ENCODE peak calls at places on chromosomes 5 and 9, in six cellular contexts. B, O, Y, V, S and L are unnamed samples. For H3K36me3, the result is how much of the 10 kb centered on the place peaks cover.

GRCh38 chr5:137583129-137583528 is 84.0 kb upstream of the SPOCK1 start:
- DNase-seq in S (no peak), V (no peak), Y (no peak), O (no peak), B (no peak), L (no peak)

GRCh38 chr9:119159386-119159785 is 209.8 kb downstream of the BRINP1 start:
- DNase-seq in V (no peak), O (no peak), Y (no peak), S (no peak), B (no peak), L (no peak)

GRCh38 chr9:34992376-34992951 is 2.9 kb downstream of the DNAJB5 start:
- DNase-seq in S (peak), B (peak), O (no peak), V (no peak), Y (no peak), L (no peak)

GRCh38 chr5:1737790-1738405 is 61.7 kb downstream of the MRPL36 start:
- DNase-seq in V (no peak), B (peak), Y (no peak), S (no peak), O (no peak), L (no peak)

GRCh38 chr5:169335806-169336205 is 34.9 kb upstream of the SLIT3 start:
- DNase-seq in Y (no peak), B (no peak), O (no peak), V (no peak), S (no peak), L (no peak)

GRCh38 chr5:163508753-163509152 is 3.3 kb downstream of the MAT2B start:
- DNase-seq in Y (no peak), V (no peak), B (no peak), S (no peak), O (no peak), L (no peak)

GRCh38 chr5:166436857-166437256 is 1854.6 kb upstream of the WWC1 start:
- DNase-seq in V (no peak), Y (no peak), S (no peak), O (no peak), B (peak), L (no peak)

GRCh38 chr5:39021413-39021812 is 52.8 kb downstream of the RICTOR start:
- DNase-seq in V (no peak), Y (no peak), O (no peak), S (no peak), B (no peak), L (no peak)

GRCh38 chr5:6843335-6843734 is 130.1 kb downstream of the TENT4A start:
- DNase-seq in O (no peak), S (no peak), Y (no peak), B (no peak), V (no peak), L (no peak)

GRCh38 chr5:133032852-133033742 is 6.7 kb upstream of the ZCCHC10 start:
- DNase-seq in V (peak), B (no peak), O (no peak), S (no peak), Y (no peak), L (no peak)

GRCh38 chr5:179168636-179169035 is 108.5 kb downstream of the ZNF354C start:
- DNase-seq in Y (no peak), V (no peak), B (no peak), S (no peak), O (no peak), L (peak)

GRCh38 chr5:56608216-56608925 is 207.0 kb upstream of the MAP3K1 start:
- DNase-seq in Y (peak), V (no peak), S (no peak), B (no peak), O (no peak), L (no peak)

GRCh38 chr5:81971694-81972495 is at the start of gene ATG10:
- DNase-seq in V (peak), O (peak), B (peak), Y (peak), S (peak), L (peak)

GRCh38 chr9:134010774-134011173 is 14.5 kb upstream of the BRD3OS start:
- DNase-seq in V (no peak), Y (no peak), S (no peak), O (no peak), B (peak), L (no peak)

GRCh38 chr9:13110766-13111400 is 168.6 kb downstream of the MPDZ start:
- DNase-seq in O (no peak), S (no peak), B (peak), V (no peak), Y (no peak), L (no peak)

GRCh38 chr5:169701910-169702451 is 64.9 kb downstream of the DOCK2 start:
- DNase-seq in B (peak), O (no peak), V (peak), Y (no peak), S (no peak), L (no peak)

GRCh38 chr9:88826651-88827245 is 164.5 kb upstream of the S1PR3 start:
- DNase-seq in O (no peak), B (peak), Y (no peak), V (no peak), S (peak), L (no peak)

GRCh38 chr5:111826064-111826463 is 69.1 kb upstream of the NREP start:
- DNase-seq in S (no peak), Y (no peak), O (no peak), B (no peak), V (no peak), L (no peak)

GRCh38 chr9:127116946-127117345 is 5.5 kb downstream of the ANGPTL2 start:
- DNase-seq in S (no peak), V (no peak), B (no peak), O (no peak), Y (no peak), L (peak)

GRCh38 chr5:138632900-138633489 is 57.8 kb upstream of the HSPA9 start:
- DNase-seq in B (peak), Y (no peak), O (no peak), S (no peak), V (peak), L (peak)

GRCh38 chr5:91727452-91727851 is 344.3 kb upstream of the ARRDC3 start:
- DNase-seq in V (no peak), B (no peak), S (no peak), O (no peak), Y (no peak), L (no peak)

GRCh38 chr9:124335320-124335707 is 77.6 kb downstream of the NEK6 start:
- DNase-seq in B (no peak), O (no peak), Y (peak), S (no peak), V (no peak), L (no peak)

GRCh38 chr5:67306997-67307580 is 110.5 kb upstream of the CD180 start:
- DNase-seq in Y (no peak), B (peak), V (no peak), S (peak), O (no peak), L (no peak)

GRCh38 chr9:124752967-124753366 is 18.1 kb downstream of the NR6A1 start:
- DNase-seq in S (no peak), B (no peak), Y (no peak), O (no peak), V (peak), L (no peak)

GRCh38 chr9:28714175-28714574 is 1140.9 kb upstream of the C9orf72 start:
- DNase-seq in S (no peak), B (no peak), V (no peak), Y (no peak), O (no peak), L (no peak)

GRCh38 chr5:108749130-108749861 is 1.6 kb downstream of the FER start:
- DNase-seq in B (no peak), S (no peak), Y (no peak), V (no peak), O (peak), L (no peak)

GRCh38 chr5:125408582-125409069 is 662.2 kb upstream of the ZNF608 start:
- DNase-seq in S (peak), V (peak), O (no peak), Y (no peak), B (peak), L (no peak)

GRCh38 chr9:19922476-19923118 is 133.8 kb upstream of the SLC24A2 start:
- DNase-seq in B (peak), Y (no peak), S (no peak), V (no peak), O (no peak), L (no peak)

GRCh38 chr9:91560301-91560700 is 136.7 kb upstream of the NFIL3 start:
- DNase-seq in Y (no peak), B (no peak), S (peak), O (no peak), V (no peak), L (no peak)

GRCh38 chr5:14054111-14054854 is 88.9 kb upstream of the TRIO start:
- DNase-seq in O (no peak), Y (no peak), B (no peak), V (no peak), S (no peak), L (no peak)

GRCh38 chr9:77547113-77547731 is 100.9 kb downstream of the GNA14 start:
- DNase-seq in O (no peak), B (no peak), Y (no peak), V (no peak), S (no peak), L (no peak)

GRCh38 chr5:475704-476101 is 32.7 kb downstream of the EXOC3 start:
- DNase-seq in V (no peak), S (no peak), Y (peak), B (no peak), O (no peak), L (no peak)

GRCh38 chr9:107784235-107784958 is 294.8 kb upstream of the KLF4 start:
- DNase-seq in O (no peak), Y (no peak), V (peak), B (peak), S (peak), L (no peak)

GRCh38 chr5:124289122-124289521 is 457.3 kb downstream of the ZNF608 start:
- DNase-seq in Y (no peak), B (no peak), V (no peak), O (no peak), S (no peak), L (peak)

GRCh38 chr9:21252727-21253547 is 13.1 kb upstream of the IFNA14 start:
- DNase-seq in O (no peak), V (no peak), Y (peak), B (peak), S (no peak), L (peak)

DNA sequence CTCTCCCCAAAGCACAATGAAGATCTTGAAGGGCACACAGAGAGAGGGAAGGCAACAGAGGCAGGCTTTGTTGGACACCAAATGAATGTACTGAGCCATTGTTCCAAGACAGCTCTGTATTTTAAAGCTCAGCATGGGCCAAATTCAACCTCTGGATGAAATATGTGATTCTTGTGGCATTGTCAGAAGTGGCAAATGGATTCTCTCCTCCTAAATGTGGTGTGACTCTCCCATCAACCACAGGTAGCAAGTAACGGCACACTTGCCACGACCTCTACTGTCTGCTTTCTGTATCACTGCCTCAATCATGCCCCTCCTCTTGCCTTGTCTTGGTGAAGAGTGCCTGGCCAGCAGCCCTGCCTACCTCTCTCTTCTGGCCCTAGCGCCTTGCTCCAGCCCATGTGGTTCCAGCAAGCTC is 6.1 kb upstream of the MOB3B start:
- DNase-seq in V (no peak), B (no peak), Y (no peak), S (no peak), O (no peak), L (no peak)
- TF ChIP-seq CTCF in V (no peak), B (no peak), Y (no peak), S (no peak), O (no peak), L (no peak)

GRCh38 chr9:137663584-137663983 is 44.8 kb downstream of the EHMT1 start:
- DNase-seq in V (no peak), O (no peak), Y (no peak), B (no peak), S (no peak), L (no peak)

GRCh38 chr9:137660144-137660543 is 41.3 kb downstream of the EHMT1 start:
- DNase-seq in V (no peak), O (no peak), Y (no peak), S (no peak), B (peak), L (peak)

GRCh38 chr9:137658778-137659177 is 40.0 kb downstream of the EHMT1 start:
- DNase-seq in S (no peak), B (no peak), V (no peak), O (no peak), Y (no peak), L (no peak)

GRCh38 chr9:137656416-137656815 is 37.6 kb downstream of the EHMT1 start:
- DNase-seq in V (no peak), S (no peak), B (no peak), Y (no peak), O (no peak), L (peak)

GRCh38 chr9:137657606-137658005 is 38.8 kb downstream of the EHMT1 start:
- DNase-seq in B (no peak), Y (no peak), O (no peak), V (no peak), S (no peak), L (no peak)
- H3K36me3 ChIP-seq in B (under half), Y (under half), O (under half), V (under half), S (under half), L (under half)

GRCh38 chr9:115883467-115884329 is 269.9 kb upstream of the PAPPA start:
- DNase-seq in Y (no peak), B (peak), S (no peak), O (no peak), V (peak), L (no peak)
- TF ChIP-seq CTCF in Y (peak), B (peak), S (peak), O (peak), V (peak), L (peak)

GRCh38 chr9:129812385-129812784 is 9.4 kb downstream of the TOR1B start:
- DNase-seq in S (no peak), O (no peak), Y (no peak), V (no peak), B (no peak), L (no peak)

GRCh38 chr9:129814432-129815223 is 9.3 kb downstream of the TOR1A start:
- DNase-seq in S (no peak), V (no peak), B (no peak), Y (no peak), O (no peak), L (peak)

GRCh38 chr9:129815278-129815677 is 8.7 kb downstream of the TOR1A start:
- DNase-seq in O (no peak), B (no peak), S (no peak), V (no peak), Y (no peak), L (no peak)

GRCh38 chr9:129813661-129814060 is 10.3 kb downstream of the TOR1A start:
- DNase-seq in O (no peak), Y (no peak), S (no peak), V (no peak), B (no peak), L (no peak)

DNA sequence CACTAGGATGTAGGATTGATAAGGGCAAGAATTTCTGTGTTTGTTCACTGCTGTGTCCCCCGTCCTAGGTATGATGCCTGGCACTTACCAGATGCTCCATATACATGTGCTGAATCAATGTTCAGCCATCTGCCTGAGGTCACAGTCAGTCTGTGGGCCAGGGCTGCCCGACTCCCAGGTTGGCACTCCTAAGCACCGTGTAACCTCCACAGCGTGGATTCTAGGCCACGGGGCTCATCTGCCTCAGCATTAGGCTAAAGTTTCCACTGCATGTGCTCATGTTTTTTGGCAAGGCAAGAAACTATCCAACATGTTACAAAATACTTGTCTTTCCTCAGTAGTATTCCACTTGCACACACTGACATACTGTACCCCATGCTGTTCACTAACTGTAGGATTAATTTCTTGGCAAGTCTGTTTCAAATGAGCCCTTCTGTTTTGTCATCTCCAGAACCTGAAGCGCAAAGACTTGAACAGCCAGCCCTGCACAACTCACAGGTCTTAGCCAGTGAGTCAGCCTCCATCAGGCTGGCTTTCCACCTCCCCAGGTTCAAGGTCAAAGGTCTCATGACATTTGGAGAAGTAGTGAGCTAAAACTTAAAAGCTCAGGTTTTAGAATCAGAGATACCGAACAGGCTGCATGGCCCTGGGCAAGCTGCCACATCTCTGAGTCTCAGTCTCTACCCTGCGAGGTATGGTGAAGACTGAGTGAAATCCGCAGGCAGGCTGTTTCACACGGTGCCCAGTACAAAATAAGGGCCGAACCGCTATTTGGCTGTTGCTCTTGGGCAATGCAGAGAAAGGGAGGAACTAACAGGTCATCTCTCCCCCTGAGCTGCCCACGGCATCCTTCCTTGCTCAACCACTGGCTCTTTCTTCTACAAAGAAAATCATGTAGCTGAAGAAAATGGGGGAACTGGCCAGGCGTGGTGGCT is 7.2 kb downstream of the TOR1A start:
- DNase-seq in S (no peak), Y (no peak), B (no peak), O (no peak), V (no peak), L (peak)
- H3K36me3 ChIP-seq in S (under half), Y (half or more), B (under half), O (under half), V (under half), L (half or more)

GRCh38 chr5:177403194-177403825 is 2.8 kb upstream of the PFN3 start:
- DNase-seq in O (no peak), S (no peak), Y (no peak), B (no peak), V (peak), L (no peak)

GRCh38 chr5:177404641-177405134 is 4.2 kb upstream of the PFN3 start:
- DNase-seq in Y (no peak), V (no peak), O (no peak), B (no peak), S (no peak), L (no peak)

GRCh38 chr5:177399903-177400868 is at the start of gene PFN3:
- DNase-seq in B (peak), V (no peak), S (no peak), O (no peak), Y (no peak), L (no peak)

GRCh38 chr5:177403826-177404640 is 3.6 kb upstream of the PFN3 start:
- DNase-seq in O (peak), V (peak), B (peak), Y (peak), S (no peak), L (peak)

GRCh38 chr5:177402271-177403043 is 2.0 kb upstream of the PFN3 start:
- DNase-seq in S (no peak), O (no peak), V (peak), B (peak), Y (peak), L (peak)
- TF ChIP-seq CTCF in S (peak), O (peak), V (peak), B (peak), Y (peak), L (peak)

GRCh38 chr5:72197393-72197792 is 90.1 kb downstream of the MAP1B start:
- DNase-seq in B (no peak), Y (no peak), S (no peak), V (no peak), O (no peak), L (no peak)
- H3K36me3 ChIP-seq in B (under half), Y (under half), S (under half), V (under half), O (under half), L (under half)

GRCh38 chr9:121720311-121720991 is 69.0 kb downstream of the DAB2IP start:
- DNase-seq in O (no peak), V (peak), Y (no peak), S (no peak), B (no peak), L (no peak)
- TF ChIP-seq CTCF in O (no peak), V (no peak), Y (no peak), S (peak), B (no peak), L (no peak)

DNA sequence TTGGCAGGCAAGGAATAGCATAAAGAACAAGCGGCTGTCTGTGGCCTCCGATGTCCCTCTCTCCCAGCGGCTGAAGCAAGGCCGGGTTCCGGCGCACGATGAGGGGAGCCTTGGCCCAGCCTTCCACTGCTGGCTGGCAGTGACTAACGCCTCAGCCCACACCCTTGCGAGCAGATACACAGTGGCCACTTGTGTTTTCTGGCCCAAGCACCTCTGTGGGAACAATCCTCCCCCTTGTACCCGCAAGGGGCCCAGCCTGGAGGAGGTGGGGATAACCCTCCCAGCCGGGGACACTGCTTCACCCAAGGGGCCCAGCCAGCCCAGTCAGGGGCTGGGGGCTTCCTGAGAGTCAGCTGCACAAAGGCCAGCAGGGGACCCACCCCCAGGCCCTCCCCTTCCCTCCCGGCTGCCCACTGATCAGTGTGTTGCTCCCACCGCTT is 23.2 kb downstream of the STK10 start:
- DNase-seq in B (peak), V (no peak), O (peak), Y (no peak), S (no peak), L (no peak)
- H3K36me3 ChIP-seq in B (under half), V (under half), O (under half), Y (under half), S (under half), L (under half)

GRCh38 chr5:9189681-9190080 is 356.2 kb downstream of the SEMA5A start:
- DNase-seq in V (no peak), O (no peak), B (no peak), Y (no peak), S (no peak), L (no peak)
- TF ChIP-seq CTCF in V (no peak), O (no peak), B (no peak), Y (no peak), S (no peak), L (no peak)